ENCODE peak calls at places on chromosome 19, in six cellular contexts. A is gastrocnemius medialis; I is left ventricle myocardium inferior; Q is CD8-positive, alpha-beta T cell; S is SK-N-SH; K is H9. V is an unnamed sample.

GRCh38 chr19:39937094-39937493 is 2.7 kb upstream of the FCGBP start:
- DNase-seq in A (no peak), I (no peak), K (no peak), S (no peak), Q (peak; percentile 46), V (no peak)

GRCh38 chr19:55227241-55228014 is 1.1 kb downstream of the TMEM86B start:
- DNase-seq in A (no peak), Q (no peak), I (no peak), K (peak; percentile 25), S (no peak), V (no peak)

GRCh38 chr19:38977445-38978314 is 2.1 kb upstream of the FBXO17 start:
- DNase-seq in A (no peak), I (no peak), S (no peak), Q (no peak), K (no peak), V (no peak)

GRCh38 chr19:50817941-50818858 is 5.4 kb downstream of the KLK1 start:
- DNase-seq in S (peak; percentile 95), K (peak; percentile 94), Q (peak; percentile 26), A (no peak), I (peak; percentile 37), V (peak; percentile 95)

GRCh38 chr19:38079926-38080380 is 144.1 kb downstream of the DPF1 start:
- DNase-seq in I (no peak), Q (no peak), K (no peak), A (no peak), S (no peak), V (no peak)

GRCh38 chr19:589693-590395 is at the start of gene HCN2:
- DNase-seq in A (no peak), S (peak; percentile 89), K (no peak), Q (no peak), I (no peak), V (no peak)

GRCh38 chr19:37990362-37990761 is 83.4 kb downstream of the SIPA1L3 start:
- DNase-seq in Q (no peak), A (no peak), I (no peak), K (peak; percentile 55), S (no peak), V (no peak)

GRCh38 chr19:34480971-34481821 is at the start of gene WTIP:
- DNase-seq in Q (no peak), S (peak; percentile 78), K (peak; percentile 74), I (peak; percentile 84), A (no peak), V (no peak)

GRCh38 chr19:23385404-23385803 is 9.9 kb downstream of the ZNF91 start:
- DNase-seq in S (no peak), K (no peak), I (no peak), A (no peak), Q (no peak), V (no peak)

GRCh38 chr19:5621945-5622464 is 571 bp downstream of the SAFB2 start:
- DNase-seq in I (no peak), S (peak; percentile 29), A (no peak), K (no peak), Q (peak; percentile 26), V (peak; percentile 36)

GRCh38 chr19:5623397-5624153 is 692 bp downstream of the SAFB start:
- DNase-seq in S (peak; percentile 55), Q (no peak), K (no peak), I (no peak), A (no peak), V (no peak)

GRCh38 chr19:5621311-5621944 is 1.1 kb downstream of the SAFB2 start:
- DNase-seq in K (no peak), S (no peak), A (no peak), Q (no peak), I (no peak), V (no peak)

GRCh38 chr19:5624154-5624663 is 1.3 kb downstream of the SAFB start:
- DNase-seq in K (no peak), S (peak; percentile 35), A (no peak), Q (peak; percentile 25), I (peak; percentile 40), V (peak; percentile 21)

GRCh38 chr19:5622465-5623396 is at the start of the genes SAFB and SAFB2:
- DNase-seq in A (peak; percentile 98), Q (peak; percentile 99), K (peak; percentile 99), S (peak; percentile 99), I (peak; percentile 99), V (peak; percentile 99)
- H3K4me1 ChIP-seq in A (peaks cover 64% of the 10 kb centered on the region), Q (peaks cover 77% of the 10 kb centered on the region), K (no peaks in the 10 kb centered on the region), S (peaks cover 10% of the 10 kb centered on the region), I (peaks cover 96% of the 10 kb centered on the region), V (peaks cover 3% of the 10 kb centered on the region)

DNA sequence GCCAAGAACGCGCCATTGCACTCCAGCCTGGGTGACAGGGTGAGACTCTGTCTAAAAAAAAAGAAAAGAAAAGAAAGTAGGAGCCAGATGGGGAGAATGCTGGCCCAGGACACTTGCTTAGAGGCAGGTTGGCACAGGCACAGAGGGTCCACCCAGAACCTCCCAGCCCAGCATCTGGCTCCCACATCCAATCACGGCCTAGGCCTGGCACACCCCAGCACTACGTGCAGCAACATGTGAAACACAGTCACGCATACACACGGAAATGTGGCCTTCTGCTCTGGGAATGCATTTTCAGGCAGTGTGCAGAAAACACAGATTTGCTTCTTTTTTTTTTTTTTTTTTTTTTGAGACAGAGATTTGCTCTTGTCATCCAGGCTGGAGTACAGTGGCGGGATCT is 20.9 kb upstream of the FOSB start:
- DNase-seq in I (no peak), A (no peak), Q (no peak), S (no peak), K (no peak), V (no peak)
- H3K27me3 ChIP-seq in I (no peaks in the 10 kb centered on the region), A (no peaks in the 10 kb centered on the region), Q (no peaks in the 10 kb centered on the region), S (no peaks in the 10 kb centered on the region), K (no peaks in the 10 kb centered on the region), V (peaks cover 3% of the 10 kb centered on the region)

GRCh38 chr19:14770136-14770535 is 8.2 kb downstream of the ADGRE2 start:
- DNase-seq in S (no peak), I (no peak), A (no peak), Q (no peak), K (peak; percentile 7), V (no peak)
- H3K4me1 ChIP-seq in S (no peaks in the 10 kb centered on the region), I (no peaks in the 10 kb centered on the region), A (no peaks in the 10 kb centered on the region), Q (no peaks in the 10 kb centered on the region), K (no peaks in the 10 kb centered on the region), V (no peaks in the 10 kb centered on the region)

GRCh38 chr19:30688696-30689095 is 316.5 kb downstream of the ZNF536 start:
- DNase-seq in S (no peak), Q (no peak), I (no peak), A (no peak), K (no peak), V (no peak)

GRCh38 chr19:30684613-30685012 is 312.4 kb downstream of the ZNF536 start:
- DNase-seq in I (no peak), S (no peak), Q (no peak), A (no peak), K (no peak), V (no peak)

GRCh38 chr19:30685601-30686000 is 313.4 kb downstream of the ZNF536 start:
- DNase-seq in K (no peak), A (no peak), S (no peak), Q (no peak), I (no peak), V (no peak)

GRCh38 chr19:30686252-30686762 is 314.1 kb downstream of the ZNF536 start:
- DNase-seq in Q (no peak), I (no peak), A (no peak), S (peak; percentile 75), K (no peak), V (peak; percentile 27)

DNA sequence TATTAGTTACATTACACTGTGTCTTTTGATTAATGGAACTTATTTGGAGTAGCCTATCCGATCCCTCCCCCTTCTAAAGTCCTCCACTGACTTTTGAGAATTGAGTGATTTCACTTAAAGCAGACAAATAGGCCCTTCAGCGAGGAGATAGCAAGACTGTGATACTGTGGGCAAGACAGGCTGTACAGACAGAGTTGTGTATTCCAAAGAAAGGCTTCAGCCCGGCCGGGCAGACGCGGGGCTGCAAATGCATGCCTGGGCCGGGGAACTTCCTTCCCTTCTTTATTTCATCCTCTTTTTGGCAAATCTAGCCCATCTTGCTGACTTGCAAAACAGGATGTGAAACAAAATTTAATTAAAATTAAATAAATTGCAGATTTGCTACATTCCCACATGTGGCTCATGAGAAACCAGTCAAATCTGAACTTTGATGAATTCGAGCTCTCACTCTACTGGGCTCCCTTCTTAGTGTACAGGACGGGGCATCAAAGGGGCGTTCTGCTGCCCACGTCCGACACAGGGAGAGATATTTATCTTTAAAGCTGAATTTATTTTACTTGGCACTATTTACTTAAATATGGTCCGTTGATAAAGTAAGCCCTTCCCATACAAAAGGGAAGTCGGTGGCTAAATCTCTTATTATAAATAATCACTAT is 314.9 kb downstream of the ZNF536 start:
- DNase-seq in Q (no peak), K (no peak), I (no peak), A (no peak), S (peak; percentile 45), V (no peak)
- H3K27me3 ChIP-seq in Q (no peaks in the 10 kb centered on the region), K (no peaks in the 10 kb centered on the region), I (peaks cover 91% of the 10 kb centered on the region), A (peaks cover 4% of the 10 kb centered on the region), S (no peaks in the 10 kb centered on the region), V (no peaks in the 10 kb centered on the region)

GRCh38 chr19:46860846-46861690 is at the start of gene ARHGAP35:
- DNase-seq in A (no peak), Q (peak; percentile 21), K (peak; percentile 82), S (peak; percentile 92), I (no peak), V (no peak)

GRCh38 chr19:46860125-46860845 is 512 bp upstream of the ARHGAP35 start:
- DNase-seq in I (peak; percentile 99), K (peak; percentile 99), S (peak; percentile 90), A (peak; percentile 99), Q (peak; percentile 91), V (peak; percentile 99)

GRCh38 chr19:46862974-46863632 is 2.3 kb downstream of the ARHGAP35 start:
- DNase-seq in Q (no peak), A (no peak), K (no peak), I (no peak), S (no peak), V (peak; percentile 38)

GRCh38 chr19:46862504-46862835 is 1.7 kb downstream of the ARHGAP35 start:
- DNase-seq in I (no peak), S (no peak), Q (no peak), A (no peak), K (no peak), V (no peak)

GRCh38 chr19:46861691-46862503 is 1.1 kb downstream of the ARHGAP35 start:
- DNase-seq in A (no peak), Q (no peak), S (no peak), K (no peak), I (no peak), V (no peak)
- H3K4me1 ChIP-seq in A (peaks cover 62% of the 10 kb centered on the region), Q (peaks cover 39% of the 10 kb centered on the region), S (peaks cover 7% of the 10 kb centered on the region), K (peaks cover 3% of the 10 kb centered on the region), I (peaks cover 75% of the 10 kb centered on the region), V (peaks cover 17% of the 10 kb centered on the region)

DNA sequence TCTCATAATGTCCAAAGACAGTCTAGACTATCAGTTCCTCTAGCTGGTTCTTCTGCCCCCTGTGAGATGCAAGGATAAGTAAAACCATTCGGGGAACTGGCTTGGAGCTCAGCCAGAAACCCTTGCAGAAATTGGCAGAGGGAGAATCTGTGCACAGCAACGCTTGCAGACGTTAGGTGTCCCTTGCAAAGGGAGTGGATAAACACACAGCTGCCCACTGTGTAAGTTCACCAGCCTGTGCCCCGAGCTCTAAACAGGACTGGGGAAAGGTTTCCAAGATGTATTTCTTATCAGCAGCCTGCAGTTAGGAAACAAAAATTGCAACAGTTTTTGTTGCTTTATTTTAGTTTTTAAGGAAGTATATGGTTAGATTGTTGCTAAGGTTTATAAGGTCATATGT is 19.0 kb upstream of the ADGRE1 start:
- DNase-seq in Q (no peak), K (no peak), I (no peak), S (no peak), A (peak; percentile 10), V (no peak)
- H3K27me3 ChIP-seq in Q (no peaks in the 10 kb centered on the region), K (no peaks in the 10 kb centered on the region), I (peaks cover 41% of the 10 kb centered on the region), S (peaks cover 57% of the 10 kb centered on the region), A (no peaks in the 10 kb centered on the region), V (no peaks in the 10 kb centered on the region)